ENCODE peak calls at places on chromosomes 16 and 17, in four cellular contexts. N is cerebellum, E is HuH-7, D is SW 1271. U is an unnamed sample.

GRCh38 chr16:24851700-24852099 is 5.9 kb downstream of the SLC5A11 start:
- DNase-seq in N (no peak), E (no peak), D (no peak), U (no peak)

GRCh38 chr16:75062135-75062943 is 54.2 kb downstream of the LDHD start:
- DNase-seq in N (no peak), E (no peak), D (no peak), U (no peak)

GRCh38 chr16:12703935-12704334 is 99.8 kb downstream of the CPPED1 start:
- DNase-seq in N (no peak), E (no peak), D (no peak), U (no peak)

GRCh38 chr17:50274142-50274944 is at the start of gene TMEM92:
- DNase-seq in N (no peak), E (peak), D (no peak), U (peak)

GRCh38 chr17:16407911-16408588 is 7.3 kb upstream of the TRPV2 start:
- DNase-seq in N (peak), E (no peak), D (no peak), U (peak)

GRCh38 chr16:4749700-4750257 is 15.4 kb downstream of the DNAAF8 start:
- DNase-seq in N (no peak), E (no peak), D (no peak), U (no peak)

GRCh38 chr17:81713004-81713555 is 996 bp downstream of the SLC25A10 start:
- DNase-seq in N (no peak), E (no peak), D (no peak), U (peak)

GRCh38 chr16:22340945-22341344 is 33.5 kb downstream of the CDR2 start:
- DNase-seq in N (no peak), E (no peak), D (no peak), U (no peak)

GRCh38 chr17:30290696-30291570 is 811 bp downstream of the BLMH start:
- DNase-seq in N (peak), E (peak), D (no peak), U (peak)

U was measured in osteoblast.